ENCODE peak calls at places on chromosome 21, in six cellular contexts. One of them, this sample, is unnamed. For H3K4me1, the result is how much of the 10 kb centered on the place peaks cover.

GRCh38 chr21:36976882-36977651 is 10.6 kb upstream of the HLCS start:
- DNase-seq in right lobe of liver: no peak
- DNase-seq in mesenchymal stem cell: peak
- DNase-seq in right cardiac atrium: no peak
- DNase-seq in fibroblast of lung: peak
- DNase-seq in adrenal gland: peak
- DNase-seq in this sample: no peak

GRCh38 chr21:14594967-14595366 is 48.9 kb upstream of the SAMSN1 start:
- DNase-seq in right cardiac atrium: no peak
- DNase-seq in fibroblast of lung: no peak
- DNase-seq in adrenal gland: no peak
- DNase-seq in right lobe of liver: no peak
- DNase-seq in mesenchymal stem cell: no peak
- DNase-seq in this sample: no peak

GRCh38 chr21:34029724-34030528 is 43.5 kb upstream of the MRPS6 start:
- DNase-seq in right lobe of liver: peak
- DNase-seq in adrenal gland: peak
- DNase-seq in right cardiac atrium: peak
- DNase-seq in mesenchymal stem cell: peak
- DNase-seq in fibroblast of lung: peak
- DNase-seq in this sample: no peak

GRCh38 chr21:26057488-26058170 is 112.9 kb downstream of the APP start:
- DNase-seq in right cardiac atrium: no peak
- DNase-seq in adrenal gland: no peak
- DNase-seq in right lobe of liver: no peak
- DNase-seq in fibroblast of lung: no peak
- DNase-seq in mesenchymal stem cell: no peak
- DNase-seq in this sample: no peak

GRCh38 chr21:20404915-20405314 is 593.3 kb upstream of the NCAM2 start:
- DNase-seq in right lobe of liver: no peak
- DNase-seq in adrenal gland: no peak
- DNase-seq in mesenchymal stem cell: no peak
- DNase-seq in fibroblast of lung: no peak
- DNase-seq in right cardiac atrium: no peak
- DNase-seq in this sample: no peak

GRCh38 chr21:29697555-29698193 is 242.1 kb downstream of the GRIK1 start:
- DNase-seq in mesenchymal stem cell: no peak
- DNase-seq in adrenal gland: no peak
- DNase-seq in right lobe of liver: no peak
- DNase-seq in right cardiac atrium: no peak
- DNase-seq in fibroblast of lung: no peak
- DNase-seq in this sample: no peak

GRCh38 chr21:26595971-26596370 is 22.9 kb upstream of the CYYR1 start:
- DNase-seq in right lobe of liver: no peak
- DNase-seq in fibroblast of lung: no peak
- DNase-seq in right cardiac atrium: no peak
- DNase-seq in mesenchymal stem cell: no peak
- DNase-seq in adrenal gland: no peak
- DNase-seq in this sample: no peak

GRCh38 chr21:10539956-10540355 is 18.6 kb downstream of the TPTE start:
- DNase-seq in fibroblast of lung: no peak
- DNase-seq in adrenal gland: no peak
- DNase-seq in right cardiac atrium: no peak
- DNase-seq in mesenchymal stem cell: no peak
- DNase-seq in right lobe of liver: no peak
- DNase-seq in this sample: no peak

GRCh38 chr21:40254540-40255455 is 387.6 kb downstream of the PCP4 start:
- DNase-seq in right lobe of liver: no peak
- DNase-seq in mesenchymal stem cell: no peak
- DNase-seq in fibroblast of lung: peak
- DNase-seq in adrenal gland: peak
- DNase-seq in right cardiac atrium: no peak
- DNase-seq in this sample: no peak

GRCh38 chr21:26448751-26449150 is 124.3 kb downstream of the CYYR1 start:
- DNase-seq in right lobe of liver: no peak
- DNase-seq in fibroblast of lung: no peak
- DNase-seq in adrenal gland: no peak
- DNase-seq in right cardiac atrium: peak
- DNase-seq in mesenchymal stem cell: no peak
- DNase-seq in this sample: no peak

GRCh38 chr21:15140321-15141019 is 75.7 kb upstream of the NRIP1 start:
- DNase-seq in right cardiac atrium: peak
- DNase-seq in right lobe of liver: peak
- DNase-seq in adrenal gland: peak
- DNase-seq in fibroblast of lung: peak
- DNase-seq in mesenchymal stem cell: no peak
- DNase-seq in this sample: peak

GRCh38 chr21:15729674-15730483 is at the start of gene USP25:
- DNase-seq in mesenchymal stem cell: peak
- DNase-seq in right lobe of liver: peak
- DNase-seq in right cardiac atrium: peak
- DNase-seq in fibroblast of lung: peak
- DNase-seq in adrenal gland: peak
- DNase-seq in this sample: peak

GRCh38 chr21:21788591-21788990 is 790.4 kb downstream of the NCAM2 start:
- DNase-seq in fibroblast of lung: peak
- DNase-seq in mesenchymal stem cell: no peak
- DNase-seq in right cardiac atrium: no peak
- DNase-seq in adrenal gland: no peak
- DNase-seq in right lobe of liver: no peak
- DNase-seq in this sample: no peak

GRCh38 chr21:28378026-28378425 is 614.7 kb downstream of the LTN1 start:
- DNase-seq in right lobe of liver: no peak
- DNase-seq in right cardiac atrium: no peak
- DNase-seq in fibroblast of lung: no peak
- DNase-seq in mesenchymal stem cell: no peak
- DNase-seq in adrenal gland: no peak
- DNase-seq in this sample: no peak

GRCh38 chr21:40139636-40140035 is 272.4 kb downstream of the PCP4 start:
- DNase-seq in right cardiac atrium: no peak
- DNase-seq in fibroblast of lung: no peak
- DNase-seq in adrenal gland: no peak
- DNase-seq in mesenchymal stem cell: no peak
- DNase-seq in right lobe of liver: no peak
- DNase-seq in this sample: no peak

GRCh38 chr21:14616303-14617039 is 70.4 kb upstream of the SAMSN1 start:
- DNase-seq in right cardiac atrium: no peak
- DNase-seq in adrenal gland: no peak
- DNase-seq in right lobe of liver: no peak
- DNase-seq in mesenchymal stem cell: no peak
- DNase-seq in fibroblast of lung: no peak
- DNase-seq in this sample: no peak

GRCh38 chr21:36606292-36606982 is 92.5 kb upstream of the SIM2 start:
- DNase-seq in right lobe of liver: no peak
- DNase-seq in adrenal gland: no peak
- DNase-seq in fibroblast of lung: no peak
- DNase-seq in right cardiac atrium: no peak
- DNase-seq in mesenchymal stem cell: no peak
- DNase-seq in this sample: no peak

GRCh38 chr21:22728091-22728490 is 1729.9 kb downstream of the NCAM2 start:
- DNase-seq in mesenchymal stem cell: no peak
- DNase-seq in right cardiac atrium: no peak
- DNase-seq in fibroblast of lung: no peak
- DNase-seq in adrenal gland: no peak
- DNase-seq in right lobe of liver: no peak
- DNase-seq in this sample: no peak

GRCh38 chr21:42522271-42522670 is 8.6 kb downstream of the SLC37A1 start:
- DNase-seq in mesenchymal stem cell: no peak
- DNase-seq in adrenal gland: no peak
- DNase-seq in right lobe of liver: no peak
- DNase-seq in right cardiac atrium: no peak
- DNase-seq in fibroblast of lung: no peak
- DNase-seq in this sample: no peak

GRCh38 chr21:42522771-42523170 is 9.1 kb downstream of the SLC37A1 start:
- DNase-seq in right cardiac atrium: no peak
- DNase-seq in right lobe of liver: no peak
- DNase-seq in mesenchymal stem cell: no peak
- DNase-seq in fibroblast of lung: no peak
- DNase-seq in adrenal gland: no peak
- DNase-seq in this sample: no peak

GRCh38 chr21:42523941-42524340 is 10.3 kb downstream of the SLC37A1 start:
- DNase-seq in right lobe of liver: no peak
- DNase-seq in fibroblast of lung: no peak
- DNase-seq in adrenal gland: no peak
- DNase-seq in right cardiac atrium: no peak
- DNase-seq in mesenchymal stem cell: no peak
- DNase-seq in this sample: no peak

GRCh38 chr21:42524341-42525227 is 10.9 kb downstream of the SLC37A1 start:
- DNase-seq in adrenal gland: no peak
- DNase-seq in right lobe of liver: no peak
- DNase-seq in right cardiac atrium: peak
- DNase-seq in fibroblast of lung: peak
- DNase-seq in mesenchymal stem cell: peak
- DNase-seq in this sample: no peak

GRCh38 chr21:42523211-42523610 is 9.6 kb downstream of the SLC37A1 start:
- DNase-seq in right lobe of liver: no peak
- DNase-seq in mesenchymal stem cell: no peak
- DNase-seq in right cardiac atrium: no peak
- DNase-seq in adrenal gland: no peak
- DNase-seq in fibroblast of lung: no peak
- DNase-seq in this sample: no peak
- H3K4me1 ChIP-seq in right lobe of liver: under half
- H3K4me1 ChIP-seq in mesenchymal stem cell: under half
- H3K4me1 ChIP-seq in right cardiac atrium: under half
- H3K4me1 ChIP-seq in adrenal gland: under half
- H3K4me1 ChIP-seq in fibroblast of lung: under half
- H3K4me1 ChIP-seq in this sample: under half

GRCh38 chr21:46459024-46459355 is 299 bp downstream of the DIP2A start:
- DNase-seq in adrenal gland: no peak
- DNase-seq in right cardiac atrium: no peak
- DNase-seq in mesenchymal stem cell: no peak
- DNase-seq in right lobe of liver: no peak
- DNase-seq in fibroblast of lung: no peak
- DNase-seq in this sample: no peak

GRCh38 chr21:46457801-46458314 is 833 bp upstream of the DIP2A start:
- DNase-seq in mesenchymal stem cell: peak
- DNase-seq in adrenal gland: peak
- DNase-seq in right cardiac atrium: peak
- DNase-seq in fibroblast of lung: peak
- DNase-seq in right lobe of liver: peak
- DNase-seq in this sample: no peak

GRCh38 chr21:46456750-46457149 is 1.9 kb upstream of the DIP2A start:
- DNase-seq in mesenchymal stem cell: no peak
- DNase-seq in adrenal gland: no peak
- DNase-seq in right cardiac atrium: no peak
- DNase-seq in right lobe of liver: no peak
- DNase-seq in fibroblast of lung: no peak
- DNase-seq in this sample: no peak

GRCh38 chr21:46459356-46460112 is 843 bp downstream of the DIP2A start:
- DNase-seq in adrenal gland: peak
- DNase-seq in fibroblast of lung: peak
- DNase-seq in right lobe of liver: peak
- DNase-seq in right cardiac atrium: peak
- DNase-seq in mesenchymal stem cell: peak
- DNase-seq in this sample: peak

GRCh38 chr21:46458315-46459023 is at the start of gene DIP2A:
- DNase-seq in mesenchymal stem cell: peak
- DNase-seq in right cardiac atrium: peak
- DNase-seq in right lobe of liver: peak
- DNase-seq in adrenal gland: peak
- DNase-seq in fibroblast of lung: peak
- DNase-seq in this sample: peak
- H3K4me1 ChIP-seq in mesenchymal stem cell: under half
- H3K4me1 ChIP-seq in right cardiac atrium: under half
- H3K4me1 ChIP-seq in right lobe of liver: under half
- H3K4me1 ChIP-seq in adrenal gland: half or more
- H3K4me1 ChIP-seq in fibroblast of lung: under half
- H3K4me1 ChIP-seq in this sample: under half

GRCh38 chr21:45318556-45319341 is 31.1 kb upstream of the POFUT2 start:
- DNase-seq in mesenchymal stem cell: peak
- DNase-seq in fibroblast of lung: peak
- DNase-seq in right cardiac atrium: peak
- DNase-seq in right lobe of liver: peak
- DNase-seq in adrenal gland: peak
- DNase-seq in this sample: peak
- H3K4me1 ChIP-seq in mesenchymal stem cell: under half
- H3K4me1 ChIP-seq in fibroblast of lung: under half
- H3K4me1 ChIP-seq in right cardiac atrium: under half
- H3K4me1 ChIP-seq in right lobe of liver: under half
- H3K4me1 ChIP-seq in adrenal gland: under half
- H3K4me1 ChIP-seq in this sample: under half

DNA sequence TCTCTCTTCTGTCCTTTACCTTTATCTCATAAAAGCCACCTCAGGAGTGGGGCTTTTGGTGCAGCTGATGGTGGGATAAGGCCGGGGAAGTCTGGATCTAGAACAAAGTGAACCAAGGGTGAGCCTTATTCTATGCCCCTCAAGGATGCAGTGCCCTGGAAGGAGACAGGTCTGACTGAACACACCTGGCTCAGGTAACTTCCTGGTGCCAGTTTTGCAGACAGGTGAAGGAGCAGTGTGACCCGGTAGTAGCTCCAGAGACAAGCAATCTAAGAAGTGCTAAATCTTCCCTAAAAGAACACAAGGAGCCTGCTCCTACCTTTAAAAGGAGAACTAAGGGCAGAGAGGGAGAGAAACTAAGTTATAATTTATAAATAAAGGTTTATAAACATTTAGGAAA is 2.9 kb downstream of the KCNJ15 start:
- DNase-seq in right cardiac atrium: no peak
- DNase-seq in mesenchymal stem cell: no peak
- DNase-seq in right lobe of liver: no peak
- DNase-seq in adrenal gland: no peak
- DNase-seq in fibroblast of lung: no peak
- DNase-seq in this sample: no peak
- H3K4me1 ChIP-seq in right cardiac atrium: under half
- H3K4me1 ChIP-seq in mesenchymal stem cell: under half
- H3K4me1 ChIP-seq in right lobe of liver: under half
- H3K4me1 ChIP-seq in adrenal gland: under half
- H3K4me1 ChIP-seq in fibroblast of lung: under half
- H3K4me1 ChIP-seq in this sample: under half